ENCODE peak calls at places on chromosomes 11 and 22, in nine cellular contexts. T, L, A, K, B, R, I, O and X are unnamed samples.

GRCh38 chr11:662689-663274 is 25.7 kb downstream of the DRD4 start:
- DNase-seq in T (peak), R (no peak), B (peak), K (peak), O (no peak), I (peak), A (peak), L (peak), X (no peak)

GRCh38 chr11:25970726-25971508 is 361.0 kb upstream of the ANO3 start:
- DNase-seq in O (no peak), L (peak), A (no peak), K (no peak), B (no peak), I (no peak), R (no peak), T (no peak), X (no peak)

GRCh38 chr22:24964441-24964840 is 11.9 kb downstream of the KIAA1671 start:
- DNase-seq in I (no peak), L (no peak), R (no peak), K (no peak), T (no peak), B (no peak), A (no peak), O (no peak), X (no peak)

GRCh38 chr22:38864361-38865191 is 7.4 kb downstream of the CBX6 start:
- DNase-seq in K (no peak), L (no peak), O (no peak), R (no peak), A (peak), I (no peak), T (no peak), B (no peak), X (no peak)

GRCh38 chr11:10208045-10208674 is 85.9 kb downstream of the SBF2 start:
- DNase-seq in K (no peak), L (peak), A (peak), B (peak), R (no peak), O (no peak), T (peak), I (peak), X (no peak)

GRCh38 chr11:130212431-130212961 is 52.9 kb downstream of the ST14 start:
- DNase-seq in R (peak), B (peak), T (peak), L (no peak), O (no peak), A (no peak), K (no peak), I (no peak), X (no peak)

GRCh38 chr11:47656284-47656915 is 14.0 kb upstream of the MTCH2 start:
- DNase-seq in O (no peak), T (no peak), I (no peak), B (no peak), A (no peak), K (no peak), R (no peak), L (no peak), X (no peak)

GRCh38 chr11:77126861-77127673 is 979 bp upstream of the MYO7A start:
- DNase-seq in R (no peak), B (peak), I (peak), O (peak), T (peak), K (peak), L (peak), A (peak), X (peak)

GRCh38 chr11:57527056-57527631 is 3.4 kb downstream of the TIMM10 start:
- DNase-seq in T (peak), B (peak), O (peak), A (peak), L (peak), K (no peak), I (peak), R (no peak), X (peak)

GRCh38 chr11:16897460-16898061 is 116.7 kb downstream of the PLEKHA7 start:
- DNase-seq in T (no peak), L (no peak), K (no peak), O (no peak), I (no peak), R (no peak), B (no peak), A (no peak), X (no peak)